ENCODE peak calls at places on chromosomes 13 and 19, in seven cellular contexts. V is bronchial epithelial cell; S is WTC11; Q is cardiac fibroblast; C is effector memory CD8-positive, alpha-beta T cell; R is B cell; T is stimulated activated effector memory CD8-positive, alpha-beta T cell treated with anti-CD3 and anti-CD28 coated beads, Interleukin-12 subunit alpha, Interleukin-12 subunit beta, amount 100 ng/mL, for 72 hours. U is an unnamed sample.

GRCh38 chr13:112073245-112074138 is 6.5 kb downstream of the SOX1 start:
- DNase-seq in C (no peak), S (peak), V (no peak), T (no peak), R (no peak), Q (no peak), U (no peak)

GRCh38 chr13:48580185-48580803 is 47.4 kb upstream of the RCBTB2 start:
- DNase-seq in V (peak), S (peak), C (peak), Q (peak), R (peak), T (peak), U (peak)

GRCh38 chr19:30224689-30225606 is 147.2 kb upstream of the ZNF536 start:
- DNase-seq in Q (no peak), T (no peak), C (no peak), V (no peak), S (no peak), R (no peak), U (no peak)

GRCh38 chr19:4019578-4019977 is 12.0 kb downstream of the PIAS4 start:
- DNase-seq in T (no peak), R (no peak), V (no peak), C (no peak), Q (no peak), S (no peak), U (no peak)

GRCh38 chr13:72139192-72139591 is 272.2 kb upstream of the DACH1 start:
- DNase-seq in Q (no peak), S (no peak), C (no peak), V (no peak), T (no peak), R (no peak), U (no peak)

GRCh38 chr19:46297700-46298476 is 1.0 kb downstream of the HIF3A start:
- DNase-seq in S (peak), T (no peak), C (no peak), Q (peak), V (no peak), R (no peak), U (peak)

GRCh38 chr19:2330255-2330631 is 1.8 kb downstream of the SPPL2B start:
- DNase-seq in Q (no peak), R (no peak), V (no peak), S (no peak), C (no peak), T (no peak), U (no peak)

GRCh38 chr13:113667771-113668490 is 912 bp downstream of the GRK1 start:
- DNase-seq in C (no peak), S (peak), R (no peak), T (no peak), Q (no peak), V (no peak), U (no peak)

GRCh38 chr19:55440411-55441105 is 2.5 kb downstream of the SHISA7 start:
- DNase-seq in C (no peak), R (no peak), V (no peak), S (peak), Q (no peak), T (no peak), U (no peak)

GRCh38 chr19:23855676-23856075 is 59.0 kb upstream of the ZNF726 start:
- DNase-seq in T (no peak), V (no peak), S (peak), C (no peak), Q (no peak), R (no peak), U (no peak)

GRCh38 chr19:1847684-1848398 is 442 bp downstream of the REXO1 start:
- DNase-seq in V (no peak), S (no peak), C (no peak), T (no peak), R (no peak), Q (peak), U (peak)

GRCh38 chr19:15320118-15320517 is 12.2 kb downstream of the BRD4 start:
- DNase-seq in C (no peak), R (no peak), T (no peak), S (no peak), V (no peak), Q (peak), U (no peak)

GRCh38 chr13:30303269-30303668 is 4.1 kb downstream of the KATNAL1 start:
- DNase-seq in V (no peak), R (no peak), Q (no peak), T (no peak), S (no peak), C (no peak), U (no peak)

GRCh38 chr19:4474504-4475136 is 2.5 kb downstream of the HDGFL2 start:
- DNase-seq in V (peak), T (no peak), Q (peak), C (no peak), R (no peak), S (peak), U (peak)

GRCh38 chr13:112175162-112176075 is 108.5 kb downstream of the SOX1 start:
- DNase-seq in Q (no peak), S (no peak), C (no peak), T (no peak), V (no peak), R (no peak), U (no peak)

GRCh38 chr13:112350300-112350699 is 25.9 kb upstream of the SPACA7 start:
- DNase-seq in T (no peak), Q (no peak), V (no peak), R (no peak), S (no peak), C (no peak), U (no peak)

GRCh38 chr19:3683405-3683865 is 16.8 kb downstream of the PIP5K1C start:
- DNase-seq in Q (peak), C (no peak), R (no peak), V (no peak), S (peak), T (no peak), U (peak)

U was measured in lung microvascular endothelial cell.